ENCODE peak calls at places on chromosomes 6 and 20, in five cellular contexts. One of them, this sample, is unnamed. For H3K4me1, the result is how much of the 10 kb centered on the place peaks cover.

GRCh38 chr6:16249971-16250370 is 11.6 kb downstream of the GMPR start:
- DNase-seq in left lung: no peak
- DNase-seq in fibroblast of lung: no peak
- DNase-seq in body of pancreas: peak
- DNase-seq in neural progenitor cell: peak
- DNase-seq in this sample: no peak

GRCh38 chr6:8825726-8826125 is 390.4 kb upstream of the SLC35B3 start:
- DNase-seq in body of pancreas: no peak
- DNase-seq in left lung: no peak
- DNase-seq in neural progenitor cell: no peak
- DNase-seq in fibroblast of lung: no peak
- DNase-seq in this sample: no peak

GRCh38 chr6:143062551-143062950 is 1.9 kb downstream of the AIG1 start:
- DNase-seq in body of pancreas: no peak
- DNase-seq in fibroblast of lung: no peak
- DNase-seq in left lung: no peak
- DNase-seq in neural progenitor cell: no peak
- DNase-seq in this sample: no peak

GRCh38 chr6:35396991-35397390 is 54.6 kb downstream of the PPARD start:
- DNase-seq in left lung: no peak
- DNase-seq in neural progenitor cell: no peak
- DNase-seq in fibroblast of lung: no peak
- DNase-seq in body of pancreas: peak
- DNase-seq in this sample: no peak

GRCh38 chr20:57030611-57031600 is 235.5 kb downstream of the BMP7 start:
- DNase-seq in left lung: no peak
- DNase-seq in body of pancreas: no peak
- DNase-seq in neural progenitor cell: no peak
- DNase-seq in fibroblast of lung: no peak
- DNase-seq in this sample: peak

GRCh38 chr6:146503096-146503495 is 40.5 kb upstream of the RAB32 start:
- DNase-seq in fibroblast of lung: no peak
- DNase-seq in body of pancreas: no peak
- DNase-seq in neural progenitor cell: no peak
- DNase-seq in left lung: no peak
- DNase-seq in this sample: no peak

GRCh38 chr6:128046033-128046432 is 145.2 kb upstream of the THEMIS start:
- DNase-seq in left lung: no peak
- DNase-seq in fibroblast of lung: no peak
- DNase-seq in neural progenitor cell: no peak
- DNase-seq in body of pancreas: no peak
- DNase-seq in this sample: no peak

GRCh38 chr6:114284281-114284680 is 58.5 kb downstream of the HS3ST5 start:
- DNase-seq in left lung: no peak
- DNase-seq in body of pancreas: no peak
- DNase-seq in neural progenitor cell: no peak
- DNase-seq in fibroblast of lung: peak
- DNase-seq in this sample: peak

GRCh38 chr20:41176711-41177552 is 39.6 kb downstream of the PLCG1 start:
- DNase-seq in fibroblast of lung: no peak
- DNase-seq in body of pancreas: no peak
- DNase-seq in left lung: no peak
- DNase-seq in neural progenitor cell: no peak
- DNase-seq in this sample: no peak

GRCh38 chr6:111361648-111362047 is 121.4 kb downstream of the REV3L start:
- DNase-seq in body of pancreas: peak
- DNase-seq in neural progenitor cell: peak
- DNase-seq in left lung: no peak
- DNase-seq in fibroblast of lung: peak
- DNase-seq in this sample: peak

GRCh38 chr6:157764346-157765068 is 58.5 kb upstream of the SNX9 start:
- DNase-seq in neural progenitor cell: peak
- DNase-seq in fibroblast of lung: peak
- DNase-seq in body of pancreas: peak
- DNase-seq in left lung: peak
- DNase-seq in this sample: peak

GRCh38 chr6:53718597-53719460 is 53.3 kb upstream of the KLHL31 start:
- DNase-seq in body of pancreas: peak
- DNase-seq in neural progenitor cell: peak
- DNase-seq in fibroblast of lung: peak
- DNase-seq in left lung: no peak
- DNase-seq in this sample: peak

GRCh38 chr6:73003302-73003701 is 222.0 kb downstream of the KHDC1L start:
- DNase-seq in body of pancreas: no peak
- DNase-seq in left lung: no peak
- DNase-seq in fibroblast of lung: no peak
- DNase-seq in neural progenitor cell: no peak
- DNase-seq in this sample: no peak

GRCh38 chr6:105757512-105758200 is 328.5 kb upstream of the PRDM1 start:
- DNase-seq in neural progenitor cell: no peak
- DNase-seq in body of pancreas: no peak
- DNase-seq in left lung: no peak
- DNase-seq in fibroblast of lung: no peak
- DNase-seq in this sample: no peak

GRCh38 chr20:42483694-42484303 is 705.9 kb downstream of the PTPRT start:
- DNase-seq in fibroblast of lung: no peak
- DNase-seq in body of pancreas: peak
- DNase-seq in neural progenitor cell: peak
- DNase-seq in left lung: no peak
- DNase-seq in this sample: no peak

GRCh38 chr6:3612341-3613041 is 139.0 kb downstream of the PXDC1 start:
- DNase-seq in left lung: no peak
- DNase-seq in body of pancreas: no peak
- DNase-seq in fibroblast of lung: peak
- DNase-seq in neural progenitor cell: no peak
- DNase-seq in this sample: peak

GRCh38 chr6:69867075-69867911 is 937 bp downstream of the COL19A1 start:
- DNase-seq in fibroblast of lung: peak
- DNase-seq in left lung: peak
- DNase-seq in neural progenitor cell: peak
- DNase-seq in body of pancreas: peak
- DNase-seq in this sample: peak

GRCh38 chr20:57414867-57415592 is 23.8 kb downstream of the RBM38 start:
- DNase-seq in left lung: peak
- DNase-seq in body of pancreas: no peak
- DNase-seq in fibroblast of lung: peak
- DNase-seq in neural progenitor cell: no peak
- DNase-seq in this sample: no peak

GRCh38 chr6:163413345-163414116 is 987 bp upstream of the QKI start:
- DNase-seq in body of pancreas: peak
- DNase-seq in left lung: peak
- DNase-seq in fibroblast of lung: peak
- DNase-seq in neural progenitor cell: peak
- DNase-seq in this sample: peak

GRCh38 chr6:114055319-114055718 is 84.4 kb upstream of the HDAC2 start:
- DNase-seq in body of pancreas: no peak
- DNase-seq in left lung: no peak
- DNase-seq in fibroblast of lung: no peak
- DNase-seq in neural progenitor cell: peak
- DNase-seq in this sample: no peak

DNA sequence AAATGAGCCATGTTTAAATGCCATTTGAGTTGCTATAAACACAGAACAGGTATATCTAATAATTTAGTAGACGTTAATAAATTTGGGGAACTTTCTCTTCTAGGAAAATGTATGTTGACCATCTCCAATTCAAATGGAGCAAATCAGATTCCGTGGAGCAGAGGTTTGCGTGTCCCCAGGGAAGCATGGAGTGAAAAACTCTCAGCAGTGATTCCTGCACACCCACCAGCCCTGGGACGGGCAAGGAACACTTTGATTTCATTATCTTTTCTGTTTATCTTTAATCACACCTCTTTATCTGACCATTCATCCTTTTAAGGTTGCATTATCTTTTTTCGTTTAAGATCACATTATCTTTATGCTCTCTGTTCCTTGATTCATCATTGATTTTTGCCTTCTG is 95.0 kb downstream of the RNASET2 start:
- DNase-seq in fibroblast of lung: no peak
- DNase-seq in left lung: no peak
- DNase-seq in body of pancreas: no peak
- DNase-seq in neural progenitor cell: no peak
- DNase-seq in this sample: no peak
- H3K4me3 ChIP-seq in fibroblast of lung: no peak
- H3K4me3 ChIP-seq in left lung: no peak
- H3K4me3 ChIP-seq in body of pancreas: no peak
- H3K4me3 ChIP-seq in neural progenitor cell: peak
- H3K4me3 ChIP-seq in this sample: no peak

GRCh38 chr6:44049989-44050871 is 77.0 kb downstream of the MRPL14 start:
- DNase-seq in neural progenitor cell: no peak
- DNase-seq in body of pancreas: peak
- DNase-seq in left lung: no peak
- DNase-seq in fibroblast of lung: peak
- DNase-seq in this sample: peak
- H3K4me1 ChIP-seq in neural progenitor cell: under half
- H3K4me1 ChIP-seq in body of pancreas: under half
- H3K4me1 ChIP-seq in left lung: under half
- H3K4me1 ChIP-seq in fibroblast of lung: half or more
- H3K4me1 ChIP-seq in this sample: under half

DNA sequence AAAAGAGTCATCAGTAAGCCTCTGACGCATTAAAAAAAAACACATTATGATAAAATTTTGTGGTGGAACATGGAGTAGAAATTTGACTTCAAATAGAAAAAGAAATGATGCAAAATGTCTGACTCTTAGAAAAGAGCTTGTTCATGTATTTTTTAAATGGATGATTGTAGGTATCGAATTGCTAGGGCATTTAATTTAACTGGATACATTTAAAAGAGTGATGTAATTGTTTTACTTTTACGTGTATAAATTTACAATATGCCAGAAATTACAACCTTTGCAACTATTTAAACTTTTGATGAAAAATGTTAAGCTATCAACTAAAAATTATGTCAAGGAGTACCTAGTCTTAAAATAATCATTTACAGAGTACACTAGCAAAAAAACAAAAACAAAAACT is 4.5 kb upstream of the SDC4 start:
- DNase-seq in neural progenitor cell: no peak
- DNase-seq in fibroblast of lung: no peak
- DNase-seq in body of pancreas: no peak
- DNase-seq in left lung: no peak
- DNase-seq in this sample: no peak
- H3K4me3 ChIP-seq in neural progenitor cell: no peak
- H3K4me3 ChIP-seq in fibroblast of lung: no peak
- H3K4me3 ChIP-seq in body of pancreas: no peak
- H3K4me3 ChIP-seq in left lung: no peak
- H3K4me3 ChIP-seq in this sample: no peak

DNA sequence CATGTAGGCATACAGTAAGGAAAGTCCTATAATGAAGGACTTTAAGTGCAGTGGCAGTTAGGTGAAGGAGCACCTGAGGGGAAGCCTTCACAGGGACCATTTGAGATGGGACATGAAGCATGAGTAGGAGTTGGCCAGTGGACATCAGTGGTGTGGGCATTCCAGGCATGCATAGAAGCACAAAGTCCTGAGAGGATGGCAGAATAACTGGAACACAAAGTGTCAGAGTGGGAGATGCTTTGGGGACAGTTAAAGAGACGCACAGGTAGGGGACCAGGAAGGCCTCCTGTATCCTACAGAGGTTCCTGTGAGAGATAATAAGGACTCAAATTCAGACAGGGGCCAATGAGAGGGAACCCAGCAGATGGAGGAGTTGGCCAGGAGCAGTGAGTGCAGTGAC is 26.4 kb upstream of the EFHC1 start:
- DNase-seq in left lung: no peak
- DNase-seq in body of pancreas: no peak
- DNase-seq in fibroblast of lung: no peak
- DNase-seq in neural progenitor cell: no peak
- DNase-seq in this sample: no peak
- H3K4me1 ChIP-seq in left lung: under half
- H3K4me1 ChIP-seq in body of pancreas: under half
- H3K4me1 ChIP-seq in fibroblast of lung: under half
- H3K4me1 ChIP-seq in neural progenitor cell: under half
- H3K4me1 ChIP-seq in this sample: under half

GRCh38 chr20:10671221-10671849 is 2.5 kb downstream of the JAG1 start:
- DNase-seq in fibroblast of lung: peak
- DNase-seq in left lung: peak
- DNase-seq in body of pancreas: peak
- DNase-seq in neural progenitor cell: peak
- DNase-seq in this sample: peak

GRCh38 chr20:10670521-10671220 is 3.1 kb downstream of the JAG1 start:
- DNase-seq in left lung: no peak
- DNase-seq in neural progenitor cell: no peak
- DNase-seq in fibroblast of lung: peak
- DNase-seq in body of pancreas: no peak
- DNase-seq in this sample: no peak

GRCh38 chr20:10672579-10673127 is 1.1 kb downstream of the JAG1 start:
- DNase-seq in neural progenitor cell: peak
- DNase-seq in fibroblast of lung: peak
- DNase-seq in left lung: peak
- DNase-seq in body of pancreas: peak
- DNase-seq in this sample: peak

GRCh38 chr20:10673176-10673830 is 496 bp downstream of the JAG1 start:
- DNase-seq in neural progenitor cell: peak
- DNase-seq in body of pancreas: peak
- DNase-seq in fibroblast of lung: no peak
- DNase-seq in left lung: peak
- DNase-seq in this sample: peak

DNA sequence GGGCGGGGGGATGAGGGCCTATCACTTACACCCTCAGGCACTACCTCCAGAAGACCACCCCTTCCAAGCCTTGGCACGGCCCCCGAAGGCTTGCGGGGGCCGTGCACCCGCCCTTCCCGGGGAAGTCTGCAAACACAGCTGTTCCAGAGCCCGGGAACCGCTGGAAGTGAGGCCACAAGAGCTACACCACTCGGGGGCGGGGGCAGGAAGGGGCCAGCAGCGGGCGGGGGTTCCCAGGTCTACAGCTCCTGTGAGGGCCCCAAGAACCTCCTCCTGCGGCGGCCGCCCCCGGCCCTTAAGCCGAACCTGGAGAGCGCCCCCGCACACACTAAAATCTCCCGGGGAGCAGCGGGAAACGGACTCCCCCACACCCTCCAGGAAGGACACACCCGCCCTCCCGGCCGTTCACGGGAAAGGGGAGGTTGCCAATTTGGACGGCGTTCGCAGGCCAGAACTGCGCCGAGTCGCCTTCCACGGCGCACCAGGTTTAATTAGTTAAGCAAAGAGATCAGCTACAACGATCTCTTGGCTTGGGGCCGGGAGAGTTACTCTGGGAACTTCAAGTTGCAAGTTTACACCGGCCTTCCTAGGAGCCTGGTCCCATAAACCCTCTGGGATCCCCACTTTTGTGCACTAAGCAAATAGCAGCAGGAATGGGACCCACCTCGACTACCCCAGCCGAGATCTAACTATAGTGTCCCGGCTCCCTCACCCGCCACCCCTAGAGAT is 1.8 kb downstream of the JAG1 start:
- DNase-seq in left lung: peak
- DNase-seq in neural progenitor cell: peak
- DNase-seq in body of pancreas: peak
- DNase-seq in fibroblast of lung: peak
- DNase-seq in this sample: peak
- H3K4me3 ChIP-seq in left lung: peak
- H3K4me3 ChIP-seq in neural progenitor cell: peak
- H3K4me3 ChIP-seq in body of pancreas: peak
- H3K4me3 ChIP-seq in fibroblast of lung: peak
- H3K4me3 ChIP-seq in this sample: peak